ENCODE peak calls at places on chromosomes 3 and 15, in ten cellular contexts. Q, X, H, U, P, W, Y, T, K and E are unnamed samples.

GRCh38 chr3:106454497-106454896 is 585.7 kb upstream of the CBLB start:
- DNase-seq in Q (no peak), X (no peak), H (no peak), U (no peak), P (no peak), W (no peak), Y (no peak), T (no peak), K (no peak), E (no peak)

GRCh38 chr3:88117683-88118082 is 32.1 kb upstream of the C3orf38 start:
- DNase-seq in Q (no peak), X (no peak), H (no peak), U (no peak), P (no peak), W (no peak), Y (no peak), T (no peak), K (no peak), E (no peak)

GRCh38 chr15:64878708-64879107 is 33.0 kb upstream of the ANKDD1A start:
- DNase-seq in Q (no peak), X (no peak), H (no peak), U (no peak), P (no peak), W (no peak), Y (no peak), T (no peak), K (no peak), E (no peak)

GRCh38 chr15:63971427-63971805 is 74.9 kb downstream of the DAPK2 start:
- DNase-seq in Q (no peak), X (peak), H (no peak), U (no peak), P (no peak), W (no peak), Y (no peak), T (no peak), K (no peak), E (no peak)

GRCh38 chr15:97013491-97013890 is 683.0 kb downstream of the NR2F2 start:
- DNase-seq in Q (no peak), X (no peak), H (no peak), U (no peak), P (no peak), W (no peak), Y (no peak), T (no peak), K (no peak), E (no peak)

GRCh38 chr3:57060089-57060829 is at the start of gene SPATA12:
- DNase-seq in Q (peak), X (no peak), H (peak), U (peak), P (peak), W (peak), Y (peak), T (peak), K (peak), E (peak)

GRCh38 chr3:103949690-103950089 is 1417.0 kb upstream of the ALCAM start:
- DNase-seq in Q (no peak), X (no peak), H (no peak), U (no peak), P (peak), W (no peak), Y (no peak), T (peak), K (no peak), E (no peak)

GRCh38 chr3:187822402-187822801 is 77.1 kb upstream of the BCL6 start:
- DNase-seq in Q (no peak), X (no peak), H (no peak), U (no peak), P (no peak), W (no peak), Y (no peak), T (no peak), K (no peak), E (no peak)

GRCh38 chr3:127792664-127793292 is 29.5 kb downstream of the MGLL start:
- DNase-seq in Q (peak), X (no peak), H (no peak), U (peak), P (peak), W (no peak), Y (no peak), T (peak), K (peak), E (peak)

GRCh38 chr15:35630570-35630969 is 84.6 kb upstream of the DPH6 start:
- DNase-seq in Q (no peak), X (no peak), H (no peak), U (peak), P (peak), W (no peak), Y (no peak), T (peak), K (peak), E (no peak)

GRCh38 chr15:63970723-63971426 is 75.4 kb downstream of the DAPK2 start:
- DNase-seq in Q (no peak), X (peak), H (no peak), U (peak), P (no peak), W (no peak), Y (no peak), T (no peak), K (no peak), E (no peak)

GRCh38 chr3:100833483-100833882 is 124.2 kb downstream of the TFG start:
- DNase-seq in Q (no peak), X (no peak), H (no peak), U (no peak), P (no peak), W (no peak), Y (no peak), T (no peak), K (no peak), E (no peak)

GRCh38 chr3:171783086-171783485 is 27.2 kb downstream of the PLD1 start:
- DNase-seq in Q (no peak), X (no peak), H (no peak), U (peak), P (peak), W (no peak), Y (no peak), T (peak), K (peak), E (no peak)

GRCh38 chr15:25710184-25710583 is 152.9 kb downstream of the ATP10A start:
- DNase-seq in Q (peak), X (peak), H (peak), U (peak), P (no peak), W (peak), Y (peak), T (no peak), K (peak), E (no peak)

GRCh38 chr15:78206326-78207109 is 27.8 kb downstream of the ACSBG1 start:
- DNase-seq in Q (no peak), X (no peak), H (no peak), U (peak), P (no peak), W (no peak), Y (no peak), T (no peak), K (no peak), E (no peak)

GRCh38 chr3:184289426-184289938 is 9.6 kb upstream of the PSMD2 start:
- DNase-seq in Q (peak), X (peak), H (peak), U (peak), P (peak), W (peak), Y (peak), T (peak), K (peak), E (no peak)

GRCh38 chr15:45534821-45535220 is 12.3 kb upstream of the SLC30A4 start:
- DNase-seq in Q (no peak), X (no peak), H (no peak), U (no peak), P (no peak), W (no peak), Y (no peak), T (no peak), K (no peak), E (no peak)
- TF ChIP-seq CTCF in Q (no peak), X (no peak), H (no peak), U (no peak), P (no peak), W (no peak), Y (no peak), T (no peak), K (no peak), E (no peak)

GRCh38 chr3:53071882-53072431 is 26.1 kb upstream of the SFMBT1 start:
- DNase-seq in Q (no peak), X (no peak), H (no peak), U (no peak), P (no peak), W (no peak), Y (no peak), T (no peak), K (no peak), E (no peak)

GRCh38 chr3:53068176-53068575 is 22.3 kb upstream of the SFMBT1 start:
- DNase-seq in Q (no peak), X (no peak), H (no peak), U (no peak), P (no peak), W (no peak), Y (no peak), T (no peak), K (no peak), E (no peak)

GRCh38 chr3:53067571-53067970 is 21.7 kb upstream of the SFMBT1 start:
- DNase-seq in Q (no peak), X (no peak), H (no peak), U (no peak), P (no peak), W (no peak), Y (no peak), T (no peak), K (no peak), E (no peak)

GRCh38 chr3:53072653-53073552 is 27.0 kb upstream of the SFMBT1 start:
- DNase-seq in Q (peak), X (peak), H (peak), U (peak), P (peak), W (peak), Y (peak), T (peak), K (peak), E (peak)

GRCh38 chr3:53069422-53070068 is 23.7 kb upstream of the SFMBT1 start:
- DNase-seq in Q (no peak), X (no peak), H (no peak), U (no peak), P (no peak), W (no peak), Y (peak), T (no peak), K (peak), E (no peak)
- TF ChIP-seq CTCF in Q (no peak), X (no peak), H (no peak), U (no peak), P (no peak), W (no peak), Y (no peak), T (no peak), K (no peak), E (no peak)

GRCh38 chr3:142929890-142930289 is 33.6 kb downstream of the PAQR9 start:
- DNase-seq in Q (no peak), X (no peak), H (no peak), U (no peak), P (no peak), W (no peak), Y (no peak), T (no peak), K (no peak), E (no peak)

GRCh38 chr3:142929109-142929508 is 34.4 kb downstream of the PAQR9 start:
- DNase-seq in Q (peak), X (peak), H (peak), U (peak), P (peak), W (peak), Y (peak), T (peak), K (peak), E (no peak)

GRCh38 chr3:142934128-142934896 is 29.2 kb downstream of the PAQR9 start:
- DNase-seq in Q (no peak), X (no peak), H (no peak), U (no peak), P (no peak), W (no peak), Y (no peak), T (no peak), K (no peak), E (no peak)

GRCh38 chr3:142930510-142930909 is 33.0 kb downstream of the PAQR9 start:
- DNase-seq in Q (no peak), X (no peak), H (no peak), U (no peak), P (no peak), W (no peak), Y (no peak), T (no peak), K (peak), E (no peak)

DNA sequence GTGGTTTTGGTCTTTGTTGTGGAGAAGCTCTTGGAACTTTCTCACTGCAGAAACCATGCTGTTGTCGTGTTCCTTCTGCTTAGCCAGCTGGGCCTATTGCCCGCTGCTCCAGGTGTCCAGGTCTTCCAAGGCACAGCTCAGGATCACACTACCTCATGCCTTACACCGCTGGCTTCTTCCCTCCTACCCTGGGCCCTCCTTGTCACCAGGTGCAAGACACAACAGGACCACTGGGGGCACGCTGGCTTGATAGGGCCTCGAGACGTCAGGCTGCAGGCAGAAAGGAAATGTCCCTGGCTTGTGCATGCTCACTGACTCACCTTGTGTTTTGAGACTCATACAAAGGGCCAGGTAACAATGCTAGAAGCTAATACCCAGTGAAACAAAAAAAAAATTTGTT is 32.3 kb downstream of the PAQR9 start:
- DNase-seq in Q (no peak), X (peak), H (peak), U (no peak), P (no peak), W (no peak), Y (peak), T (peak), K (no peak), E (no peak)
- TF ChIP-seq CTCF in Q (no peak), X (peak), H (no peak), U (no peak), P (peak), W (no peak), Y (peak), T (peak), K (no peak), E (peak)

DNA sequence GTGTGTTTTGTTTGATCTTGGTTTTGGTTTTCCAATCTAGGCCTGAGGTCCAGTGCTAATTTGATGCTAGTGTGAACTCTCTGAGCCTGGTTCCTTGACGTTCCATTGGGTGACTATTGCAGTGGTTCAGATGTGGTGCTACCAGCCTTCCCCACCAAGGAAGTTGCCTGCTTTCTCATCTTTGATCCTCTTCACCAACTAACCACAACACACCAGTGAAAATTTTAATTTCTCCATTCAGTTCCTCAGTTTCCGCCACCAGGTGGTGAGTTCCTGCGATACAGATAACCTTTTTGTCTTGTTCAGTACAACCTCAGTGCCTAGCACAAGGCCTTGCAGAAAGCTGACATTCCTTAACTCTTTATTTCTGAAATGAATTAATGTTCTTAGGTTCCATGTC is 337.4 kb upstream of the TPRG1 start:
- DNase-seq in Q (no peak), X (no peak), H (no peak), U (no peak), P (no peak), W (no peak), Y (peak), T (no peak), K (no peak), E (no peak)
- TF ChIP-seq CTCF in Q (no peak), X (no peak), H (no peak), U (no peak), P (no peak), W (no peak), Y (peak), T (no peak), K (no peak), E (no peak)

GRCh38 chr15:70214266-70214665 is 116.5 kb upstream of the TLE3 start:
- DNase-seq in Q (no peak), X (peak), H (no peak), U (no peak), P (no peak), W (no peak), Y (no peak), T (no peak), K (no peak), E (no peak)
- TF ChIP-seq CTCF in Q (no peak), X (peak), H (no peak), U (peak), P (peak), W (no peak), Y (no peak), T (no peak), K (no peak), E (peak)

DNA sequence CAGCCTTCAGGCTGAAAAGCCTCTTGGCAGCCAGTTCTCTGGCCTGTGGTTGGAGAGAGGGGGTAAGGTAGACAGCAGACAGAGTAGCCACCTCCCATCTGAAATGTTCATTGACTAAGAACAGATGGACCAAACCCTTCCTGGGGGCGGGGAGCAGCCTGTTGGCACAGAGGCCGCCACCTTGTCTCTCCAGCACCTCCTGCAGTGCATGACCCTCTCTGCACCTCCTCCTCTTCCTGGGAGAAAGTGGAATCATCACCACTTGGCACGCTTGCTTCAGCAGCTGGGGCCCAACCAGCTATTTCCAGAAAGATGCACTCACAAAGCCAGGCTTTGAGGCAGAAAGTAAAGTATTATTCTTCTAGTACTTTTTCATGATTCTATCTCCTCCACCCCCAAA is 313.4 kb upstream of the CHRM5 start:
- DNase-seq in Q (no peak), X (no peak), H (no peak), U (peak), P (peak), W (no peak), Y (peak), T (peak), K (peak), E (no peak)
- TF ChIP-seq CTCF in Q (no peak), X (no peak), H (no peak), U (peak), P (peak), W (no peak), Y (peak), T (peak), K (no peak), E (no peak)

DNA sequence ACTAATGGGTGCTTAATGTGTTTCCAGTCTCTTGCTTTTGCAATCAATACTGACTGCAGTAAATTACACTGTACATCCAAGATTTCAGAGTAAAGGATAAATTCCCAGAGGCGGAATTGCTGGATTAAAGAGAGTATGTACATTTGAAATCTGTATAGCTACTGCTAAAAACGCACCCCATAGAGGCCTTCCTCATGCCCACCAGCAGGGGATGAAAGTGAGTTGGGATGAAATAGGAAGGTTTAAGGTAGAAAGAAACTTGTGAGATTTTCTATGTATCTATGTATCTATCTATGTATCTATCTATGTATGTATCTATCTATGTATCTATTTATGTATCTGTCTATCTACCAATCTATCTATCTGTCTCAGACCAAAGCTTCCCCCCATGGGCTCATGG is 28.4 kb downstream of the TMEM44 start:
- DNase-seq in Q (no peak), X (no peak), H (no peak), U (no peak), P (no peak), W (no peak), Y (no peak), T (no peak), K (no peak), E (no peak)
- TF ChIP-seq CTCF in Q (no peak), X (no peak), H (peak), U (peak), P (peak), W (peak), Y (peak), T (peak), K (peak), E (no peak)

GRCh38 chr3:25661694-25662455 is 2.8 kb downstream of the TOP2B start:
- DNase-seq in Q (no peak), X (no peak), H (no peak), U (peak), P (no peak), W (no peak), Y (no peak), T (peak), K (peak), E (no peak)
- TF ChIP-seq CTCF in Q (peak), X (no peak), H (peak), U (peak), P (peak), W (no peak), Y (no peak), T (no peak), K (no peak), E (no peak)

GRCh38 chr15:92633418-92633817 is 22.2 kb downstream of the FAM174B start:
- DNase-seq in Q (no peak), X (no peak), H (no peak), U (no peak), P (no peak), W (no peak), Y (no peak), T (no peak), K (no peak), E (no peak)

GRCh38 chr15:92629276-92629974 is 26.1 kb downstream of the FAM174B start:
- DNase-seq in Q (no peak), X (peak), H (no peak), U (no peak), P (peak), W (no peak), Y (no peak), T (peak), K (no peak), E (no peak)

GRCh38 chr15:92633001-92633400 is 22.6 kb downstream of the FAM174B start:
- DNase-seq in Q (no peak), X (no peak), H (no peak), U (no peak), P (no peak), W (no peak), Y (no peak), T (no peak), K (no peak), E (no peak)

GRCh38 chr15:92629975-92630626 is 25.5 kb downstream of the FAM174B start:
- DNase-seq in Q (no peak), X (no peak), H (no peak), U (no peak), P (no peak), W (no peak), Y (no peak), T (no peak), K (no peak), E (no peak)

GRCh38 chr15:92631721-92632120 is 23.9 kb downstream of the FAM174B start:
- DNase-seq in Q (no peak), X (no peak), H (no peak), U (no peak), P (no peak), W (no peak), Y (no peak), T (no peak), K (no peak), E (no peak)
- TF ChIP-seq CTCF in Q (no peak), X (no peak), H (no peak), U (no peak), P (no peak), W (no peak), Y (peak), T (no peak), K (no peak), E (no peak)